ENCODE peak calls at places on chromosomes 13 and 19, in four cellular contexts. One of them, this sample, is unnamed.

GRCh38 chr13:109840201-109840892 is 54.0 kb upstream of the IRS2 start:
- DNase-seq in pancreas: no peak
- DNase-seq in epithelial cell of esophagus: peak
- DNase-seq in body of pancreas: no peak
- DNase-seq in this sample: no peak

GRCh38 chr19:36579255-36579654 is 6.2 kb upstream of the ZNF529 start:
- DNase-seq in pancreas: no peak
- DNase-seq in epithelial cell of esophagus: no peak
- DNase-seq in body of pancreas: no peak
- DNase-seq in this sample: no peak

GRCh38 chr19:29517412-29517811 is 8.4 kb upstream of the VSTM2B start:
- DNase-seq in pancreas: no peak
- DNase-seq in epithelial cell of esophagus: no peak
- DNase-seq in body of pancreas: no peak
- DNase-seq in this sample: no peak

GRCh38 chr19:42253245-42254082 is 1.5 kb downstream of the ERF start:
- DNase-seq in pancreas: peak
- DNase-seq in epithelial cell of esophagus: peak
- DNase-seq in body of pancreas: peak
- DNase-seq in this sample: no peak

GRCh38 chr13:105915451-105915850 is 620.0 kb downstream of the EFNB2 start:
- DNase-seq in pancreas: no peak
- DNase-seq in epithelial cell of esophagus: no peak
- DNase-seq in body of pancreas: no peak
- DNase-seq in this sample: no peak

GRCh38 chr19:1245884-1246816 is 2.2 kb upstream of the MIDN start:
- DNase-seq in pancreas: peak
- DNase-seq in epithelial cell of esophagus: no peak
- DNase-seq in body of pancreas: peak
- DNase-seq in this sample: no peak

GRCh38 chr13:35527451-35527850 is 51.0 kb upstream of the MAB21L1 start:
- DNase-seq in pancreas: no peak
- DNase-seq in epithelial cell of esophagus: no peak
- DNase-seq in body of pancreas: no peak
- DNase-seq in this sample: no peak

GRCh38 chr19:55024111-55024510 is 14.0 kb downstream of the GP6 start:
- DNase-seq in pancreas: no peak
- DNase-seq in epithelial cell of esophagus: no peak
- DNase-seq in body of pancreas: no peak
- DNase-seq in this sample: no peak

GRCh38 chr19:55075366-55075998 is at the start of gene EPS8L1:
- DNase-seq in pancreas: peak
- DNase-seq in epithelial cell of esophagus: peak
- DNase-seq in body of pancreas: peak
- DNase-seq in this sample: peak

GRCh38 chr13:106919093-106919492 is 351.2 kb upstream of the ARGLU1 start:
- DNase-seq in pancreas: no peak
- DNase-seq in epithelial cell of esophagus: no peak
- DNase-seq in body of pancreas: no peak
- DNase-seq in this sample: no peak

GRCh38 chr19:31261651-31262331 is 87.4 kb downstream of the TSHZ3 start:
- DNase-seq in pancreas: no peak
- DNase-seq in epithelial cell of esophagus: no peak
- DNase-seq in body of pancreas: no peak
- DNase-seq in this sample: no peak

GRCh38 chr13:113110048-113110851 is 4.7 kb downstream of the F7 start:
- DNase-seq in pancreas: no peak
- DNase-seq in epithelial cell of esophagus: no peak
- DNase-seq in body of pancreas: no peak
- DNase-seq in this sample: peak

GRCh38 chr13:26011996-26012688 is 39.7 kb downstream of the SHISA2 start:
- DNase-seq in pancreas: no peak
- DNase-seq in epithelial cell of esophagus: no peak
- DNase-seq in body of pancreas: no peak
- DNase-seq in this sample: no peak

GRCh38 chr19:6587093-6587820 is 3.7 kb downstream of the CD70 start:
- DNase-seq in pancreas: no peak
- DNase-seq in epithelial cell of esophagus: no peak
- DNase-seq in body of pancreas: no peak
- DNase-seq in this sample: no peak

GRCh38 chr13:41327994-41328778 is 17.1 kb downstream of the NAA16 start:
- DNase-seq in pancreas: no peak
- DNase-seq in epithelial cell of esophagus: no peak
- DNase-seq in body of pancreas: no peak
- DNase-seq in this sample: no peak

GRCh38 chr19:58460039-58460438 is 6.8 kb upstream of the ZNF324 start:
- DNase-seq in pancreas: no peak
- DNase-seq in epithelial cell of esophagus: peak
- DNase-seq in body of pancreas: no peak
- DNase-seq in this sample: no peak

GRCh38 chr19:50719566-50719965 is at the start of gene SHANK1:
- DNase-seq in pancreas: no peak
- DNase-seq in epithelial cell of esophagus: no peak
- DNase-seq in body of pancreas: no peak
- DNase-seq in this sample: no peak

GRCh38 chr19:19860756-19861390 is 4.8 kb upstream of the ZNF253 start:
- DNase-seq in pancreas: peak
- DNase-seq in epithelial cell of esophagus: peak
- DNase-seq in body of pancreas: peak
- DNase-seq in this sample: no peak

GRCh38 chr13:110226051-110226562 is 80.8 kb downstream of the COL4A1 start:
- DNase-seq in pancreas: no peak
- DNase-seq in epithelial cell of esophagus: no peak
- DNase-seq in body of pancreas: no peak
- DNase-seq in this sample: no peak

GRCh38 chr13:46373623-46374022 is 13.4 kb downstream of the RUBCNL start:
- DNase-seq in pancreas: no peak
- DNase-seq in epithelial cell of esophagus: no peak
- DNase-seq in body of pancreas: no peak
- DNase-seq in this sample: no peak

GRCh38 chr13:66635526-66635925 is 594.6 kb downstream of the PCDH9 start:
- DNase-seq in pancreas: no peak
- DNase-seq in epithelial cell of esophagus: peak
- DNase-seq in body of pancreas: no peak
- DNase-seq in this sample: no peak

GRCh38 chr19:46361915-46362314 is 15.0 kb downstream of the PPP5C start:
- DNase-seq in pancreas: no peak
- DNase-seq in epithelial cell of esophagus: no peak
- DNase-seq in body of pancreas: no peak
- DNase-seq in this sample: no peak

GRCh38 chr13:74825170-74825948 is 656.6 kb downstream of the TBC1D4 start:
- DNase-seq in pancreas: no peak
- DNase-seq in epithelial cell of esophagus: peak
- DNase-seq in body of pancreas: no peak
- DNase-seq in this sample: no peak

GRCh38 chr19:11445141-11445540 is 9.7 kb downstream of the PRKCSH start:
- DNase-seq in pancreas: no peak
- DNase-seq in epithelial cell of esophagus: no peak
- DNase-seq in body of pancreas: no peak
- DNase-seq in this sample: no peak

GRCh38 chr13:19852766-19853165 is 10.7 kb downstream of the ZMYM5 start:
- DNase-seq in pancreas: no peak
- DNase-seq in epithelial cell of esophagus: no peak
- DNase-seq in body of pancreas: no peak
- DNase-seq in this sample: no peak
- TF ChIP-seq CTCF in pancreas: no peak
- TF ChIP-seq CTCF in epithelial cell of esophagus: no peak
- TF ChIP-seq CTCF in body of pancreas: no peak
- TF ChIP-seq CTCF in this sample: no peak

GRCh38 chr13:30157616-30157993 is 149.7 kb downstream of the KATNAL1 start:
- DNase-seq in pancreas: no peak
- DNase-seq in epithelial cell of esophagus: no peak
- DNase-seq in body of pancreas: no peak
- DNase-seq in this sample: no peak
- TF ChIP-seq CTCF in pancreas: no peak
- TF ChIP-seq CTCF in epithelial cell of esophagus: no peak
- TF ChIP-seq CTCF in body of pancreas: no peak
- TF ChIP-seq CTCF in this sample: no peak

DNA sequence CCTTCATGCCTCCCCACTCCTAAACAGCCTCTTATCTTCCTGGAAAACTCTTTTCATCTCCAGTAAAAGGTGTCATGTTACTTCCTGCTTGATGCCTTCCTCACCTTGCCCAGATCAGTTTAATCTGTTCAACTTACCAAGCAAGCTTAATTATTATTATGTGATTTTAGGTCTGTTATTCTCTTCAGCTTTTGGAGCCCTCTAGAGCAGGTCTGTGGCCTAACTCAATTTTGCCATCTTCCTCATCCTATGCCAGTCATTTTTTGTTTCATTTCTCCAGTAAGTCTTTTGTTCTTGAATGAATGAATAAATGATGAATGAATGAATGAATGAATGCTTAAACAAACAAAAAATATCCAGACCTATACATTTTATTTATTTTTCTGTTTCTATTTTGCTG is 528.3 kb downstream of the DCT start:
- DNase-seq in pancreas: no peak
- DNase-seq in epithelial cell of esophagus: peak
- DNase-seq in body of pancreas: no peak
- DNase-seq in this sample: no peak
- TF ChIP-seq CTCF in pancreas: no peak
- TF ChIP-seq CTCF in epithelial cell of esophagus: peak
- TF ChIP-seq CTCF in body of pancreas: no peak
- TF ChIP-seq CTCF in this sample: no peak

GRCh38 chr13:30898721-30899188 is 7.3 kb upstream of the MEDAG start:
- DNase-seq in pancreas: no peak
- DNase-seq in epithelial cell of esophagus: peak
- DNase-seq in body of pancreas: no peak
- DNase-seq in this sample: no peak
- TF ChIP-seq CTCF in pancreas: no peak
- TF ChIP-seq CTCF in epithelial cell of esophagus: no peak
- TF ChIP-seq CTCF in body of pancreas: no peak
- TF ChIP-seq CTCF in this sample: no peak

GRCh38 chr19:34681478-34681877 is 4.0 kb downstream of the ZNF302 start:
- DNase-seq in pancreas: no peak
- DNase-seq in epithelial cell of esophagus: no peak
- DNase-seq in body of pancreas: no peak
- DNase-seq in this sample: no peak
- TF ChIP-seq CTCF in pancreas: no peak
- TF ChIP-seq CTCF in epithelial cell of esophagus: no peak
- TF ChIP-seq CTCF in body of pancreas: no peak
- TF ChIP-seq CTCF in this sample: no peak

GRCh38 chr19:49167857-49168409 is 10.3 kb downstream of the TRPM4 start:
- DNase-seq in pancreas: no peak
- DNase-seq in epithelial cell of esophagus: no peak
- DNase-seq in body of pancreas: no peak
- DNase-seq in this sample: no peak

GRCh38 chr19:49168421-49168820 is 10.8 kb downstream of the TRPM4 start:
- DNase-seq in pancreas: no peak
- DNase-seq in epithelial cell of esophagus: no peak
- DNase-seq in body of pancreas: no peak
- DNase-seq in this sample: no peak

GRCh38 chr19:49165111-49165750 is 7.6 kb downstream of the TRPM4 start:
- DNase-seq in pancreas: no peak
- DNase-seq in epithelial cell of esophagus: peak
- DNase-seq in body of pancreas: peak
- DNase-seq in this sample: no peak

GRCh38 chr19:49161987-49162386 is 4.4 kb downstream of the TRPM4 start:
- DNase-seq in pancreas: no peak
- DNase-seq in epithelial cell of esophagus: no peak
- DNase-seq in body of pancreas: no peak
- DNase-seq in this sample: no peak

DNA sequence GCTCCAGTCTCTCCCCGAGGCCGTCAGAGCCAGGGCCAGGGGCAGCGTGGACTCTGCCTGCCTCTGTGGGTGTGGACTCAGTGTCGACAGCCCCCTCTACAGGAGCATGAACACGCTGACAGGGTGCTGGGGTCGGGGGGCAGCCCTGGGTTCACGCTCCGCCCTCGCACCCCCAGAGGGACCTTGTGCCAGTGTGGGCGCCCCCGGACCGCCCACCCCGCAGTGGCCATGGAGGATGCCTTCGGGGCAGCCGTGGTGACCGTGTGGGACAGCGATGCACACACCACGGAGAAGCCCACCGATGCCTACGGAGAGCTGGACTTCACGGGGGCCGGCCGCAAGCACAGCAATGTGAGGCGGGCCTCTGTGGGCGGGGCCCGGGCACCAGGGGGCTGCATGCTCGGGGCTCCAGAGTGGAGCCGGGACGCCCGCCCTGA is 8.3 kb downstream of the TRPM4 start:
- DNase-seq in pancreas: no peak
- DNase-seq in epithelial cell of esophagus: no peak
- DNase-seq in body of pancreas: no peak
- DNase-seq in this sample: no peak
- TF ChIP-seq CTCF in pancreas: no peak
- TF ChIP-seq CTCF in epithelial cell of esophagus: no peak
- TF ChIP-seq CTCF in body of pancreas: no peak
- TF ChIP-seq CTCF in this sample: no peak

DNA sequence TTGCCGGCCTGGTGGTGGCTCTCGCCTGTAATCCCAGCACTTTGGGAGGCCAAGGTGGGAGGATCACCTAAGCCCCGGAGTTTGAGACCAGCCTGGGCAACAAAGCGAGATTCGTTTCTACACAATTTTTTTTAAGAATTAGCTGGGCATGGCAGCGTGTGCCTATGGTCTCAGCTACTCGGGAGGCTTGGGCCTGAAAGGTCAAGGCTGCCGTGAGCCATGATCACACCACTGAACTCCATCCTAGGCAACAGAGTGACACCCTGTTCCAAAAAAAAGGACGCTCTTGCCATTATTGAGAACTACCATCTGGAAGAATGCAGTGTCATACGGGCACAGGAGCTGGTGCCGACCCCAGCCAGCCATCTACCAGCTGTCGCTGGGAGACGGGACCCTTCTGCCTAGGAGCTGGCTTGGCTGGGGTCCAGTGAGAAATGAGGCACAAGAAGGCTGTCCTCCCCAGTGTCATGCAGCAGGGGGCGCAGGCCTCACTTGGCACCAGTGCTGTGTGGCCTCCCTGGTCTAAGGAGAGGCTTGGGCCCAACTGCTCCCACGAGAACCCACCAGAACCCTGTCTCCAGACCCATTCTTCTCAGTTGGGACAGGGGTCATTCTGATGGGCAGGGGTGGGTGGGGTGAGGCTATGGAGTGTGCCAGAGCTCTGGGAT is 12.2 kb upstream of the RELB start:
- DNase-seq in pancreas: peak
- DNase-seq in epithelial cell of esophagus: peak
- DNase-seq in body of pancreas: peak
- DNase-seq in this sample: no peak
- TF ChIP-seq CTCF in pancreas: peak
- TF ChIP-seq CTCF in epithelial cell of esophagus: peak
- TF ChIP-seq CTCF in body of pancreas: peak
- TF ChIP-seq CTCF in this sample: peak